ENCODE peak calls at places on chromosome 13, in four cellular contexts. P, L, N and X are unnamed samples.
A peak's percentile ranks its signal among the peaks of the same experiment; 100 is the strongest.

GRCh38 chr13:107734891-107735620 is 480.3 kb downstream of the LIG4 start:
- DNase-seq in P (peak; percentile 59), L (no peak), N (no peak), X (no peak)

GRCh38 chr13:21568854-21569253 is 35.1 kb downstream of the MICU2 start:
- DNase-seq in P (no peak), L (no peak), N (no peak), X (no peak)

GRCh38 chr13:72384879-72385278 is 342.6 kb downstream of the MZT1 start:
- DNase-seq in P (peak; percentile 55), L (peak; percentile 54), N (no peak), X (peak; percentile 55)

GRCh38 chr13:25114220-25114619 is 18.3 kb downstream of the PABPC3 start:
- DNase-seq in P (peak; percentile 58), L (peak; percentile 79), N (peak; percentile 34), X (peak; percentile 77)

GRCh38 chr13:25300861-25301346 is 521 bp upstream of the NUP58 start:
- DNase-seq in P (no peak), L (no peak), N (peak; percentile 25), X (no peak)

GRCh38 chr13:47480941-47481340 is 520.1 kb downstream of the SUCLA2 start:
- DNase-seq in P (peak; percentile 10), L (no peak), N (no peak), X (no peak)

GRCh38 chr13:104773775-104774174 is 1707.6 kb upstream of the SLC10A2 start:
- DNase-seq in P (peak; percentile 55), L (peak; percentile 68), N (no peak), X (peak; percentile 68)

GRCh38 chr13:30711375-30711774 is 24.0 kb upstream of the ALOX5AP start:
- DNase-seq in P (peak; percentile 68), L (peak; percentile 57), N (no peak), X (no peak)

GRCh38 chr13:83065136-83065535 is 817.1 kb downstream of the SLITRK1 start:
- DNase-seq in P (peak; percentile 86), L (peak; percentile 97), N (no peak), X (peak; percentile 61)

GRCh38 chr13:24911135-24911524 is 147.2 kb downstream of the RNF17 start:
- DNase-seq in P (peak; percentile 54), L (peak; percentile 13), N (no peak), X (peak; percentile 64)

GRCh38 chr13:62209539-62209938 is 793.9 kb upstream of the PCDH20 start:
- DNase-seq in P (no peak), L (no peak), N (no peak), X (no peak)

GRCh38 chr13:78192721-78193120 is 274.1 kb upstream of the EDNRB start:
- DNase-seq in P (peak; percentile 84), L (no peak), N (no peak), X (no peak)

GRCh38 chr13:91464336-91464735 is 65.9 kb downstream of the GPC5 start:
- DNase-seq in P (no peak), L (no peak), N (no peak), X (no peak)

GRCh38 chr13:90968510-90968909 is 379.0 kb upstream of the MIR17HG start:
- DNase-seq in P (peak; percentile 7), L (peak; percentile 21), N (no peak), X (peak; percentile 46)

GRCh38 chr13:104365430-104365829 is 1299.2 kb upstream of the SLC10A2 start:
- DNase-seq in P (no peak), L (no peak), N (no peak), X (no peak)

GRCh38 chr13:85236431-85236830 is 562.8 kb downstream of the SLITRK6 start:
- DNase-seq in P (peak; percentile 71), L (peak; percentile 31), N (no peak), X (peak; percentile 92)

GRCh38 chr13:61685683-61686013 is 270.0 kb upstream of the PCDH20 start:
- DNase-seq in P (no peak), L (no peak), N (no peak), X (peak; percentile 46)

GRCh38 chr13:35953537-35954206 is 177.5 kb downstream of the DCLK1 start:
- DNase-seq in P (peak; percentile 88), L (peak; percentile 96), N (no peak), X (peak; percentile 64)

GRCh38 chr13:35354305-35354704 is 122.2 kb downstream of the MAB21L1 start:
- DNase-seq in P (no peak), L (no peak), N (no peak), X (no peak)

GRCh38 chr13:48492123-48493075 is 40.5 kb downstream of the RCBTB2 start:
- DNase-seq in P (no peak), L (peak; percentile 88), N (peak; percentile 63), X (no peak)

GRCh38 chr13:105817011-105817410 is 718.5 kb downstream of the EFNB2 start:
- DNase-seq in P (no peak), L (no peak), N (no peak), X (no peak)

GRCh38 chr13:36882829-36883390 is 37.1 kb downstream of the SMAD9 start:
- DNase-seq in P (peak; percentile 3), L (no peak), N (no peak), X (no peak)

GRCh38 chr13:27997904-27998522 is 9.5 kb upstream of the URAD start:
- DNase-seq in P (peak; percentile 15), L (peak; percentile 52), N (peak; percentile 11), X (peak; percentile 46)

GRCh38 chr13:57918913-57919312 is 287.4 kb downstream of the PCDH17 start:
- DNase-seq in P (no peak), L (no peak), N (no peak), X (no peak)

GRCh38 chr13:39144941-39145533 is 106.8 kb downstream of the NHLRC3 start:
- DNase-seq in P (peak; percentile 55), L (peak; percentile 83), N (no peak), X (peak; percentile 75)

GRCh38 chr13:68970532-68970931 is 1137.1 kb upstream of the ATXN8OS start:
- DNase-seq in P (no peak), L (no peak), N (no peak), X (no peak)

GRCh38 chr13:24307211-24308067 is 1.9 kb upstream of the C1QTNF9 start:
- DNase-seq in P (no peak), L (peak; percentile 11), N (no peak), X (no peak)

GRCh38 chr13:31032574-31033095 is 100.2 kb downstream of the TEX26 start:
- DNase-seq in P (peak; percentile 68), L (no peak), N (no peak), X (no peak)

GRCh38 chr13:35016362-35017148 is 74.5 kb downstream of the NBEA start:
- DNase-seq in P (peak; percentile 5), L (no peak), N (no peak), X (no peak)

GRCh38 chr13:49046534-49046933 is 70.8 kb downstream of the FNDC3A start:
- DNase-seq in P (peak; percentile 55), L (no peak), N (no peak), X (no peak)

GRCh38 chr13:35866801-35867200 is 264.4 kb downstream of the DCLK1 start:
- DNase-seq in P (no peak), L (peak; percentile 54), N (no peak), X (peak; percentile 22)

GRCh38 chr13:65470781-65471180 is 1759.4 kb downstream of the PCDH9 start:
- DNase-seq in P (peak; percentile 50), L (peak; percentile 43), N (no peak), X (no peak)

GRCh38 chr13:27605610-27606200 is 14.6 kb downstream of the LNX2 start:
- DNase-seq in P (peak; percentile 32), L (peak; percentile 46), N (no peak), X (peak; percentile 16)

GRCh38 chr13:111314852-111315251 is 5.6 kb upstream of the TEX29 start:
- DNase-seq in P (peak; percentile 7), L (no peak), N (no peak), X (no peak)

GRCh38 chr13:78022164-78022877 is 103.7 kb upstream of the EDNRB start:
- DNase-seq in P (peak; percentile 68), L (peak; percentile 74), N (peak; percentile 8), X (peak; percentile 41)

GRCh38 chr13:21218351-21219043 is 42.0 kb downstream of the MRPL57 start:
- DNase-seq in P (no peak), L (no peak), N (no peak), X (no peak)

GRCh38 chr13:40338217-40338616 is 328.2 kb downstream of the FOXO1 start:
- DNase-seq in P (no peak), L (no peak), N (no peak), X (no peak)
- TF ChIP-seq CTCF in P (no peak), L (no peak), N (no peak), X (no peak)

GRCh38 chr13:51249767-51250741 is 27.9 kb downstream of the FAM124A start:
- DNase-seq in P (no peak), L (no peak), N (no peak), X (peak; percentile 20)
- TF ChIP-seq CTCF in P (no peak), L (peak; percentile 52), N (no peak), X (no peak)

GRCh38 chr13:112616586-112617381 is 28.8 kb upstream of the TUBGCP3 start:
- DNase-seq in P (peak; percentile 23), L (peak; percentile 64), N (peak; percentile 15), X (peak; percentile 62)
- TF ChIP-seq CTCF in P (peak; percentile 40), L (peak; percentile 66), N (peak; percentile 26), X (peak; percentile 38)

DNA sequence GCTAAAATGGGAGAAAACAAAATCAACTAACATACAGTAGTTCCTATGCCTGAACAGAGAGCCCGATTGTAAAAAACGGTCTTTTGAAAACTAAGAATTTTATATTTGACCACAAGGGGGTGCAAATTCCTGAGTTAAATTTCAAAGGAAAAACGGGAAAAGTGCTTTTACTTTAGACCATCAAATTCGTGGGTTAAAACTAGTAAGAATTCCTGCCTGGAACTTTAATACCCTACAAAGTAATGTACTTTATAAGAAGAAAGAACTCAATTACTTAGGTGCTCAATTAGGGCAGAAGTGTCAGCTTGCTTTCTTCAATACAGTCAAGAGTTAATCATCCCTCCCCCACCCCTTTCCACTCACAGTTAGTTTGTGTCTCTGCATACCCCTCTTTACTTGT is 69.8 kb downstream of the KCNRG start:
- DNase-seq in P (no peak), L (peak; percentile 66), N (no peak), X (peak; percentile 51)
- TF ChIP-seq CTCF in P (peak; percentile 33), L (peak; percentile 46), N (peak; percentile 74), X (peak; percentile 59)

GRCh38 chr13:45473627-45474026 is 8.9 kb downstream of the COG3 start:
- DNase-seq in P (no peak), L (no peak), N (peak; percentile 14), X (no peak)
- TF ChIP-seq CTCF in P (no peak), L (peak; percentile 26), N (peak; percentile 33), X (no peak)

DNA sequence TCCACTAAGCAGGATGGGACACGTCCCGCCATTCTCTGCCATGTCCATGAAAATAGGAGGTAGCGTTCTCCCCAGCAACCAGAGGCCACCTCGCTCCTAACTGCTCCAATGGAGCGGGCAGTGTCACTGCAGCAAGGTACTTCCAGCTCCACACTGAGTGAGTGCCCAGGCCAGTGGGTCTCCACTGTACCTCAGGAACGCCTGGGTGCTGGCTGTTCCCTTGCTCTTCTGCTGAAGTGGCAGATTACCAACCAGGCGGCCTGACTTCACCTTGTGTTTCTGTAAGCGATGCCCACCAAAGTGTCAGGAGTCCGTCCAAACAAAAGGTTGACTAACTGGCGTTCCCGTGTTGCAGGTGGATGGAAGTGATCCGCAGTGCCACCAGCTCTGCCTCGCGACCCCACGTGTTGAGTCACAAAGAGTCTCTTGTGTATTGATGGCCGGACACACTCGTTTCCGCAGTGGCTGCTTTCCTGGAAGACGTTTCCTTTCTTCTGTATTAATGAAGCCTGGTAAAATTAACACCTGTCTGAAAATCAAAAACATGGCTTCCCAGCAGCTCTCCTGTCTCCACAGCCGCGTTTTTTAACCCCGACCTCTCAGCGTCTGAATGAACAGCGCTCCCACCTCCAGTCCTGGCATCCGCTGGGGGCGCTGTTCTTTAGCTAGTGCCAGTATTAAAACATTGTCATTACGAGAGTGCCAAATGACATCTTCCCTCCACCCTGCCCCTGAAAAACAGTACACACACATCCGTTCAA is 128.8 kb downstream of the STK24 start:
- DNase-seq in P (no peak), L (peak; percentile 31), N (no peak), X (no peak)
- TF ChIP-seq CTCF in P (peak; percentile 35), L (peak; percentile 44), N (no peak), X (no peak)